ENCODE peak calls at places on chromosomes 2 and 18, in nine cellular contexts. One of them, this sample, is unnamed.

GRCh38 chr2:214651451-214651850 is 158.0 kb downstream of the BARD1 start:
- DNase-seq in H1: no peak
- DNase-seq in transverse colon: no peak
- DNase-seq in thoracic aorta: no peak
- DNase-seq in ovary: no peak
- DNase-seq in brain microvascular endothelial cell: no peak
- DNase-seq in fibroblast of lung: peak; percentile 39
- DNase-seq in adrenal gland: no peak
- DNase-seq in left lung: no peak
- DNase-seq in this sample: no peak

GRCh38 chr2:196174424-196174823 is 3.0 kb upstream of the STK17B start:
- DNase-seq in left lung: no peak
- DNase-seq in ovary: no peak
- DNase-seq in H1: peak; percentile 50
- DNase-seq in fibroblast of lung: no peak
- DNase-seq in adrenal gland: no peak
- DNase-seq in thoracic aorta: no peak
- DNase-seq in brain microvascular endothelial cell: no peak
- DNase-seq in transverse colon: no peak
- DNase-seq in this sample: no peak

GRCh38 chr2:20487392-20488135 is 40.7 kb downstream of the RHOB start:
- DNase-seq in left lung: no peak
- DNase-seq in thoracic aorta: no peak
- DNase-seq in H1: peak; percentile 59
- DNase-seq in ovary: no peak
- DNase-seq in adrenal gland: no peak
- DNase-seq in fibroblast of lung: no peak
- DNase-seq in brain microvascular endothelial cell: no peak
- DNase-seq in transverse colon: no peak
- DNase-seq in this sample: no peak

GRCh38 chr18:76445275-76445674 is 49.8 kb downstream of the ZNF516 start:
- DNase-seq in brain microvascular endothelial cell: peak; percentile 80
- DNase-seq in left lung: no peak
- DNase-seq in thoracic aorta: no peak
- DNase-seq in transverse colon: no peak
- DNase-seq in fibroblast of lung: peak; percentile 93
- DNase-seq in H1: no peak
- DNase-seq in adrenal gland: no peak
- DNase-seq in ovary: no peak
- DNase-seq in this sample: no peak

GRCh38 chr18:50009772-50010171 is 185.2 kb downstream of the MYO5B start:
- DNase-seq in fibroblast of lung: peak; percentile 3
- DNase-seq in thoracic aorta: no peak
- DNase-seq in H1: peak; percentile 62
- DNase-seq in ovary: no peak
- DNase-seq in left lung: peak; percentile 54
- DNase-seq in brain microvascular endothelial cell: peak; percentile 22
- DNase-seq in adrenal gland: peak; percentile 36
- DNase-seq in transverse colon: peak; percentile 71
- DNase-seq in this sample: peak; percentile 77

GRCh38 chr2:133521146-133521745 is 47.0 kb downstream of the NCKAP5 start:
- DNase-seq in fibroblast of lung: no peak
- DNase-seq in transverse colon: no peak
- DNase-seq in ovary: no peak
- DNase-seq in adrenal gland: no peak
- DNase-seq in brain microvascular endothelial cell: no peak
- DNase-seq in H1: no peak
- DNase-seq in left lung: no peak
- DNase-seq in thoracic aorta: no peak
- DNase-seq in this sample: no peak

GRCh38 chr18:9507565-9508088 is 32.3 kb downstream of the RALBP1 start:
- DNase-seq in transverse colon: no peak
- DNase-seq in left lung: no peak
- DNase-seq in thoracic aorta: no peak
- DNase-seq in brain microvascular endothelial cell: no peak
- DNase-seq in adrenal gland: no peak
- DNase-seq in ovary: no peak
- DNase-seq in H1: no peak
- DNase-seq in fibroblast of lung: no peak
- DNase-seq in this sample: no peak

GRCh38 chr18:67634631-67635338 is 118.3 kb upstream of the DSEL start:
- DNase-seq in transverse colon: no peak
- DNase-seq in H1: no peak
- DNase-seq in fibroblast of lung: no peak
- DNase-seq in left lung: no peak
- DNase-seq in thoracic aorta: no peak
- DNase-seq in ovary: no peak
- DNase-seq in adrenal gland: no peak
- DNase-seq in brain microvascular endothelial cell: no peak
- DNase-seq in this sample: no peak

GRCh38 chr2:25283921-25284320 is 57.8 kb downstream of the DNMT3A start:
- DNase-seq in fibroblast of lung: no peak
- DNase-seq in thoracic aorta: no peak
- DNase-seq in H1: no peak
- DNase-seq in ovary: no peak
- DNase-seq in adrenal gland: no peak
- DNase-seq in left lung: no peak
- DNase-seq in brain microvascular endothelial cell: no peak
- DNase-seq in transverse colon: no peak
- DNase-seq in this sample: no peak

GRCh38 chr2:235856151-235856819 is 311.9 kb downstream of the GBX2 start:
- DNase-seq in thoracic aorta: no peak
- DNase-seq in brain microvascular endothelial cell: no peak
- DNase-seq in ovary: no peak
- DNase-seq in left lung: no peak
- DNase-seq in H1: no peak
- DNase-seq in adrenal gland: no peak
- DNase-seq in fibroblast of lung: no peak
- DNase-seq in transverse colon: no peak
- DNase-seq in this sample: no peak

GRCh38 chr2:209805351-209805750 is 33.7 kb downstream of the UNC80 start:
- DNase-seq in H1: no peak
- DNase-seq in brain microvascular endothelial cell: no peak
- DNase-seq in fibroblast of lung: no peak
- DNase-seq in transverse colon: no peak
- DNase-seq in ovary: no peak
- DNase-seq in adrenal gland: no peak
- DNase-seq in left lung: no peak
- DNase-seq in thoracic aorta: no peak
- DNase-seq in this sample: no peak

DNA sequence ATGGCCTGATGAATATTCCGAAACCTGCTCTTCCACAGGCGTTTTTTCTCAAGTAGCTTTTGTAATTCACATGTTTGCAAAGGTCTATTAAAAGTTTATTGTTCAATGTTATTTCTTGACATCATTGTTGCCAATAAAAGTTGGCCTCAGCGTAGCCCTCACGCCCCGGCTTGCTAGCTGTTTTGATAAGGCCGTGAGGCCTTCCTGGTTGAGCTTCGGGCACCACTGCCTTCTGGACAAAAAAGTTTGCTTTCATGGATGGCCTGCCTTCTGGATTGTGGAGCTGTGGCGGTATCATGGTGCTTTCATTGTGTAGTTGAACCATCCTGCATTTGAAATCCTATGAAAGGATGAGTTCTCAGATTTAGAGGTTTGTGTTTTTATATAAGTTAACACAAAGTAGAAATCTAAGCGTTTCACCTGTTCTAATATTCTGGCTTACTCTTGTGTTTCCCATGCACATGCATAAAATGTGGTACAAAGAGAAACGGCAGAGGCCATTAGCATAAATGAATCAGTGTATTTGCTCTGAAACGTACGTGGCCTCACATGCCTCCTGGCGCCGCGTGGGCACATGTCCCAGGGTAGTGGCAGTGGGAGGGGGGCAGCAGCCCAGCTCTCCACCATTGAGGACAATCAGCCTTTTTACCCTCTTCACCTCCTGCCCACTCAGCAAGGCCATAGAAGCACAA is 134.5 kb downstream of the NCK2 start:
- DNase-seq in ovary: no peak
- DNase-seq in left lung: no peak
- DNase-seq in H1: no peak
- DNase-seq in fibroblast of lung: no peak
- DNase-seq in transverse colon: peak; percentile 60
- DNase-seq in adrenal gland: no peak
- DNase-seq in thoracic aorta: no peak
- DNase-seq in brain microvascular endothelial cell: no peak
- DNase-seq in this sample: no peak
- H3K27ac ChIP-seq in ovary: no peak overlapping the region
- H3K27ac ChIP-seq in left lung: no peak overlapping the region
- H3K27ac ChIP-seq in H1: no peak overlapping the region
- H3K27ac ChIP-seq in fibroblast of lung: no peak overlapping the region
- H3K27ac ChIP-seq in transverse colon: no peak overlapping the region
- H3K27ac ChIP-seq in adrenal gland: no peak overlapping the region
- H3K27ac ChIP-seq in thoracic aorta: peak overlapping the region; percentile 11
- H3K27ac ChIP-seq in brain microvascular endothelial cell: no peak overlapping the region
- H3K27ac ChIP-seq in this sample: no peak overlapping the region

DNA sequence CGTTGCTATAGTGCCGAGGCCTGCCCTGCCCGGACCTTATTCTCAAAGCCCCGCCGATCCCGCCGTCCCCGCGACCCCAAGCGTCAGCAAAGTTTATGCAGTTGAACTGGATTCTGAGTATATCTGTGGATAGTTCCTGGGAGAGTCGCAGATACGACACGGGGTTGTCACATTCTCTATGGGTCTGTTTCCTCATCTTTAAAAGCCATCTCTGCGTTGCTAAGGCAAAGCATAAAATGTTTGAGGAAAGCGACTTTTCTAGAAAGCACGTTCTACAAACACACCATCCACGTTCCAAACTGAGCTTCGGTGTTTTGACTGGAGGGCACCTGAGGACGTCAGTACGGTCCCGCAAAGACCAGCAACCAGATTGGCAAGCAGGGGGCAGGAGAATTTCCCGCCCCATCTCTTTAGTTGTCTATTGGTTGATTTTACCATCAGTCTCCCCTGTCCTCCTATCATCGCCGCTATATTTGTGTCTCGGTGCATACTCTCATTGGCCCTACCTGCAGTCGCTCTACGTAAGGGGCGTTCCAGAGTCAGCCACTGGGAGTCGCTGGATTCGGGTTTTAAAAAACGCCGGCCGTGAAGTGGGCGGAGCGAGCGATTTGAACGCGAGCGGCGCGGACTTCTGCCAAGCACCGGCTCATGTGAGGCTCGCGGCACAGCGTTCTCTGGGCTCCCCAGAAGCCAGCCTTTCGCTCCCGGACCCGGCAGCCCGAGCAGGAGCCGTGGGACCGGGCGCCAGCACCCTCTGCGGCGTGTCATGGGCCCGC is at the start of gene CENPA:
- DNase-seq in H1: peak; percentile 93
- DNase-seq in brain microvascular endothelial cell: peak; percentile 100
- DNase-seq in thoracic aorta: peak; percentile 93
- DNase-seq in left lung: peak; percentile 97
- DNase-seq in ovary: peak; percentile 96
- DNase-seq in fibroblast of lung: peak; percentile 99
- DNase-seq in transverse colon: peak; percentile 98
- DNase-seq in adrenal gland: peak; percentile 98
- DNase-seq in this sample: peak; percentile 97
- TF ChIP-seq CTCF in H1: peak; percentile 6
- TF ChIP-seq CTCF in brain microvascular endothelial cell: peak; percentile 18
- TF ChIP-seq CTCF in thoracic aorta: no peak
- TF ChIP-seq CTCF in left lung: peak; percentile 58
- TF ChIP-seq CTCF in ovary: peak; percentile 35
- TF ChIP-seq CTCF in fibroblast of lung: no peak
- TF ChIP-seq CTCF in transverse colon: peak; percentile 44
- TF ChIP-seq CTCF in adrenal gland: peak; percentile 43
- TF ChIP-seq CTCF in this sample: peak; percentile 52

GRCh38 chr2:204881519-204882111 is 336.3 kb downstream of the PARD3B start:
- DNase-seq in adrenal gland: no peak
- DNase-seq in transverse colon: no peak
- DNase-seq in left lung: no peak
- DNase-seq in H1: no peak
- DNase-seq in thoracic aorta: no peak
- DNase-seq in brain microvascular endothelial cell: no peak
- DNase-seq in fibroblast of lung: no peak
- DNase-seq in ovary: no peak
- DNase-seq in this sample: no peak

GRCh38 chr2:204885747-204886146 is 340.5 kb downstream of the PARD3B start:
- DNase-seq in left lung: no peak
- DNase-seq in transverse colon: no peak
- DNase-seq in H1: no peak
- DNase-seq in ovary: no peak
- DNase-seq in brain microvascular endothelial cell: no peak
- DNase-seq in adrenal gland: no peak
- DNase-seq in thoracic aorta: no peak
- DNase-seq in fibroblast of lung: no peak
- DNase-seq in this sample: no peak

GRCh38 chr2:204877691-204878090 is 332.4 kb downstream of the PARD3B start:
- DNase-seq in H1: no peak
- DNase-seq in brain microvascular endothelial cell: no peak
- DNase-seq in adrenal gland: no peak
- DNase-seq in ovary: no peak
- DNase-seq in transverse colon: no peak
- DNase-seq in thoracic aorta: no peak
- DNase-seq in left lung: no peak
- DNase-seq in fibroblast of lung: no peak
- DNase-seq in this sample: no peak

GRCh38 chr2:204886713-204887112 is 341.4 kb downstream of the PARD3B start:
- DNase-seq in transverse colon: no peak
- DNase-seq in ovary: no peak
- DNase-seq in thoracic aorta: no peak
- DNase-seq in left lung: no peak
- DNase-seq in fibroblast of lung: no peak
- DNase-seq in brain microvascular endothelial cell: no peak
- DNase-seq in adrenal gland: no peak
- DNase-seq in H1: no peak
- DNase-seq in this sample: no peak

GRCh38 chr2:204880928-204881327 is 335.7 kb downstream of the PARD3B start:
- DNase-seq in left lung: no peak
- DNase-seq in H1: no peak
- DNase-seq in thoracic aorta: no peak
- DNase-seq in ovary: no peak
- DNase-seq in adrenal gland: no peak
- DNase-seq in fibroblast of lung: no peak
- DNase-seq in brain microvascular endothelial cell: no peak
- DNase-seq in transverse colon: no peak
- DNase-seq in this sample: no peak
- H3K27ac ChIP-seq in left lung: no peak overlapping the region
- H3K27ac ChIP-seq in H1: no peak overlapping the region
- H3K27ac ChIP-seq in thoracic aorta: no peak overlapping the region
- H3K27ac ChIP-seq in ovary: no peak overlapping the region
- H3K27ac ChIP-seq in adrenal gland: no peak overlapping the region
- H3K27ac ChIP-seq in fibroblast of lung: no peak overlapping the region
- H3K27ac ChIP-seq in brain microvascular endothelial cell: no peak overlapping the region
- H3K27ac ChIP-seq in transverse colon: no peak overlapping the region
- H3K27ac ChIP-seq in this sample: no peak overlapping the region

DNA sequence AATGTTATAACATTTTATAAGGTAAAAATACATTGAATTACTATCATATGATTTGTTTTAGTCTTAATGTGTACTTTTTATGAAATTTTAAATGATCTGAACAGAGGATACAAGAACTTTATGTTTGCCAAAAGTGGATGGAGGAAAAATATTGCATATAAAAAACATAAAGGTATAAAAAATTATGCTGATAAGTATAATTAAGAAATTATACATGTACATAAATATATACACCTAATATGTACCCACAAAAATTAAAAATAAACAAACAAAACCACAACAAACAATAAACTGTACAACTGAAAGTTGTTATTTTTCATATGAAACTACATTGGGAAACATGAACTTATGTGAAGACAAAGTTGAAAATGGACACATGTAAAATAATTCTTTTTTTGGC is 38.2 kb upstream of the CALCRL start:
- DNase-seq in thoracic aorta: no peak
- DNase-seq in transverse colon: no peak
- DNase-seq in brain microvascular endothelial cell: no peak
- DNase-seq in fibroblast of lung: no peak
- DNase-seq in left lung: no peak
- DNase-seq in adrenal gland: no peak
- DNase-seq in ovary: no peak
- DNase-seq in H1: no peak
- DNase-seq in this sample: no peak
- TF ChIP-seq CTCF in thoracic aorta: no peak
- TF ChIP-seq CTCF in transverse colon: no peak
- TF ChIP-seq CTCF in brain microvascular endothelial cell: no peak
- TF ChIP-seq CTCF in fibroblast of lung: no peak
- TF ChIP-seq CTCF in left lung: no peak
- TF ChIP-seq CTCF in adrenal gland: no peak
- TF ChIP-seq CTCF in ovary: no peak
- TF ChIP-seq CTCF in H1: no peak
- TF ChIP-seq CTCF in this sample: no peak